ENCODE peak calls at places on chromosomes 3 and 15, in six cellular contexts. F is A172, O is EL, H is HFF-Myc, W is left lung, X is Right ventricle myocardium superior. B is an unnamed sample.

GRCh38 chr15:65042776-65043322 is 2.3 kb upstream of the SLC51B start:
- DNase-seq in F (no peak), W (no peak), X (no peak), H (no peak), O (no peak), B (no peak)

GRCh38 chr3:56119575-56120349 is 348.5 kb downstream of the ERC2 start:
- DNase-seq in F (peak), H (no peak), W (no peak), O (peak), X (peak), B (no peak)

GRCh38 chr3:55648591-55649318 is 161.6 kb upstream of the WNT5A start:
- DNase-seq in W (no peak), O (no peak), X (no peak), F (no peak), H (no peak), B (no peak)

GRCh38 chr3:14548321-14548729 is 8.2 kb upstream of the GRIP2 start:
- DNase-seq in H (peak), F (peak), X (peak), O (peak), W (peak), B (no peak)

GRCh38 chr15:48619446-48619845 is 26.1 kb downstream of the FBN1 start:
- DNase-seq in F (no peak), H (no peak), X (no peak), O (no peak), W (no peak), B (no peak)

GRCh38 chr3:111581403-111582113 is 13.6 kb downstream of the ZBED2 start:
- DNase-seq in X (no peak), O (no peak), W (no peak), H (no peak), F (no peak), B (no peak)

GRCh38 chr15:93658026-93658790 is 569.2 kb upstream of the RGMA start:
- DNase-seq in F (no peak), O (no peak), X (no peak), H (no peak), W (no peak), B (no peak)

GRCh38 chr15:74565381-74566085 is 24.5 kb downstream of the ARID3B start:
- DNase-seq in O (no peak), F (no peak), W (no peak), X (no peak), H (no peak), B (no peak)

GRCh38 chr15:73571346-73571745 is 61.8 kb downstream of the NPTN start:
- DNase-seq in X (no peak), F (no peak), H (no peak), O (no peak), W (no peak), B (no peak)

GRCh38 chr15:69747193-69747592 is 294.6 kb downstream of the RPLP1 start:
- DNase-seq in F (no peak), X (no peak), W (no peak), O (no peak), H (no peak), B (no peak)

GRCh38 chr3:120350431-120350941 is 1.3 kb upstream of the LRRC58 start:
- DNase-seq in W (no peak), O (peak), X (peak), F (peak), H (peak), B (no peak)

GRCh38 chr3:109071349-109072142 is 46.4 kb downstream of the MORC1 start:
- DNase-seq in O (no peak), H (no peak), X (no peak), W (no peak), F (no peak), B (no peak)

GRCh38 chr3:152833089-152833488 is 1.8 kb upstream of the P2RY1 start:
- DNase-seq in H (no peak), W (no peak), F (no peak), X (no peak), O (no peak), B (no peak)

GRCh38 chr3:140384028-140384771 is 293.7 kb upstream of the TRIM42 start:
- DNase-seq in W (no peak), X (no peak), H (no peak), O (no peak), F (no peak), B (no peak)

GRCh38 chr3:15632212-15632580 is 30.7 kb downstream of the BTD start:
- DNase-seq in O (no peak), H (no peak), F (no peak), X (no peak), W (no peak), B (no peak)

GRCh38 chr3:146593776-146594175 is 11.4 kb downstream of the PLSCR5 start:
- DNase-seq in O (no peak), X (no peak), H (no peak), W (no peak), F (no peak), B (no peak)

GRCh38 chr15:31024330-31024729 is 32.9 kb upstream of the MTMR10 start:
- DNase-seq in O (peak), X (no peak), H (peak), F (peak), W (no peak), B (no peak)

GRCh38 chr3:51163051-51163450 is 222.0 kb upstream of the MANF start:
- DNase-seq in H (no peak), X (no peak), O (no peak), W (no peak), F (no peak), B (no peak)

GRCh38 chr15:52080031-52080430 is 32.5 kb downstream of the BCL2L10 start:
- DNase-seq in H (no peak), X (no peak), O (no peak), F (peak), W (no peak), B (no peak)

GRCh38 chr3:69144631-69145244 is 22.3 kb upstream of the LMOD3 start:
- DNase-seq in W (no peak), O (no peak), F (no peak), H (no peak), X (no peak), B (no peak)

GRCh38 chr3:52524752-52525661 is 8.7 kb downstream of the NT5DC2 start:
- DNase-seq in O (no peak), X (peak), H (no peak), W (peak), F (no peak), B (no peak)

GRCh38 chr15:59364238-59364637 is 8.4 kb downstream of the MYO1E start:
- DNase-seq in F (no peak), H (no peak), O (peak), X (no peak), W (no peak), B (no peak)